ENCODE peak calls at places on chromosome 1, in nine cellular contexts. Z is stimulated activated CD4-positive, alpha-beta T cell treated with anti-CD3 and anti-CD28 coated beads, Interleukin-15, amount 100 ng/mL, for 1 hour; N is activated CD8-positive, alpha-beta T cell treated with anti-CD3 and anti-CD28 coated beads for 36 hours; A is Calu3; K is activated T-helper 9 cell treated with anti-CD3 and anti-CD28 coated beads, Interleukin-2, amount 50 U/mL, for 16 hours; R is amygdala; Y is lower lobe of right lung; M is NCI-H460; F is A549. Q is an unnamed sample.

GRCh38 chr1:46132529-46133180 is at the start of gene PIK3R3:
- DNase-seq in F (peak; percentile 95), Z (peak; percentile 74), N (peak; percentile 92), A (peak; percentile 98), M (peak; percentile 97), K (peak; percentile 84), Y (peak; percentile 99), R (peak; percentile 99), Q (peak; percentile 97)

GRCh38 chr1:9593492-9594465 is 5.1 kb downstream of the TMEM201 start:
- DNase-seq in Z (no peak), N (peak; percentile 76), K (no peak), R (peak; percentile 16), A (peak; percentile 19), M (no peak), Y (peak; percentile 77), F (no peak), Q (peak; percentile 65)

GRCh38 chr1:55443175-55443933 is 228.2 kb upstream of the USP24 start:
- DNase-seq in N (no peak), Y (peak; percentile 59), M (peak; percentile 91), Z (no peak), R (no peak), F (peak; percentile 33), K (no peak), A (no peak), Q (no peak)

GRCh38 chr1:55869050-55869449 is 653.9 kb upstream of the USP24 start:
- DNase-seq in K (no peak), Z (no peak), F (no peak), Y (peak; percentile 69), R (no peak), M (no peak), A (no peak), N (no peak), Q (no peak)

GRCh38 chr1:75539230-75540116 is 71.4 kb downstream of the SLC44A5 start:
- DNase-seq in Y (no peak), Z (no peak), K (no peak), A (peak; percentile 9), R (no peak), F (no peak), M (no peak), N (no peak), Q (no peak)

GRCh38 chr1:202163281-202164270 is 3.2 kb upstream of the PTPN7 start:
- DNase-seq in A (no peak), K (no peak), N (peak; percentile 51), R (no peak), Y (no peak), Z (no peak), F (no peak), M (no peak), Q (no peak)

GRCh38 chr1:56106551-56107277 is 472.6 kb downstream of the PLPP3 start:
- DNase-seq in Y (no peak), F (no peak), R (no peak), M (no peak), Z (no peak), K (no peak), A (no peak), N (no peak), Q (peak; percentile 31)

GRCh38 chr1:17190526-17190995 is 14.4 kb upstream of the PADI1 start:
- DNase-seq in K (no peak), A (no peak), M (no peak), F (no peak), Y (no peak), Z (no peak), R (no peak), N (no peak), Q (no peak)

GRCh38 chr1:1120866-1121563 is 5.1 kb upstream of the C1orf159 start:
- DNase-seq in M (no peak), F (no peak), A (no peak), Y (peak; percentile 41), K (no peak), Z (no peak), R (no peak), N (no peak), Q (no peak)

GRCh38 chr1:22236151-22236550 is 93.3 kb upstream of the WNT4 start:
- DNase-seq in M (no peak), R (no peak), F (no peak), K (no peak), A (no peak), N (no peak), Y (peak; percentile 31), Z (no peak), Q (no peak)

Q was measured in GM06990.